ENCODE peak calls at places on chromosomes 1 and 21, in ten cellular contexts. C is stomach, M is PC-3, J is H7, X is WERI-Rb-1, A is NCI-H1092 treated with DMSO at 0.1 percent for 48 hours, Z is left cardiac atrium, P is neural crest cell, S is GM23248, E is substantia nigra. L is an unnamed sample.

GRCh38 chr1:59985901-59986735 is 59.5 kb upstream of the CYP2J2 start:
- DNase-seq in C (no peak), J (no peak), X (no peak), S (peak), M (no peak), E (no peak), P (no peak), Z (no peak), A (no peak), L (no peak)

GRCh38 chr1:1945782-1946393 is 26.8 kb upstream of the TMEM52 start:
- DNase-seq in Z (no peak), C (no peak), J (no peak), E (no peak), A (no peak), X (no peak), M (no peak), S (no peak), P (no peak), L (no peak)

GRCh38 chr1:222813866-222814535 is 838 bp upstream of the DISP1 start:
- DNase-seq in A (no peak), C (no peak), M (no peak), J (no peak), E (no peak), P (no peak), X (no peak), S (peak), Z (no peak), L (no peak)

GRCh38 chr1:210151063-210151672 is 81.4 kb upstream of the SERTAD4 start:
- DNase-seq in A (peak), P (no peak), C (no peak), X (no peak), E (no peak), J (no peak), Z (no peak), S (no peak), M (no peak), L (no peak)

GRCh38 chr21:44793269-44794030 is 8.2 kb downstream of the UBE2G2 start:
- DNase-seq in X (peak), S (peak), M (peak), C (peak), E (peak), J (peak), P (peak), A (peak), Z (peak), L (peak)

GRCh38 chr1:19372602-19373001 is 60.5 kb downstream of the SLC66A1 start:
- DNase-seq in P (no peak), E (no peak), S (peak), M (no peak), Z (no peak), A (no peak), X (no peak), C (no peak), J (no peak), L (no peak)

GRCh38 chr1:21308847-21309652 is 18.8 kb upstream of the ECE1 start:
- DNase-seq in E (no peak), C (peak), S (peak), A (peak), J (no peak), P (no peak), X (peak), M (peak), Z (no peak), L (no peak)

GRCh38 chr1:44707112-44707881 is 23.7 kb downstream of the RNU5D-1 start:
- DNase-seq in C (no peak), E (no peak), J (no peak), A (no peak), Z (no peak), X (no peak), P (no peak), M (peak), S (peak), L (no peak)

GRCh38 chr1:201142011-201142853 is 12.0 kb downstream of the TMEM9 start:
- DNase-seq in S (no peak), X (no peak), Z (peak), J (no peak), C (no peak), M (no peak), E (no peak), P (no peak), A (no peak), L (no peak)

GRCh38 chr1:93007941-93008577 is 46.8 kb upstream of the DIPK1A start:
- DNase-seq in X (no peak), C (no peak), Z (no peak), J (no peak), P (no peak), A (no peak), S (peak), M (no peak), E (no peak), L (no peak)

L was measured in CD8-positive, alpha-beta T cell.